ENCODE peak calls at places on chromosomes 16 and 17, in seven cellular contexts. R is right atrium auricular region; F is lung; M is CD4-positive, alpha-beta T cell; I is left ventricle myocardium inferior; H is uterus; E is breast epithelium. O is an unnamed sample. For H3K27me3, the result is how much of the 10 kb centered on the place peaks cover.

GRCh38 chr17:78883533-78884131 is 19.4 kb downstream of the CEP295NL start:
- DNase-seq in E (peak), R (peak), M (no peak), H (peak), I (peak), F (peak), O (peak)

GRCh38 chr17:65565559-65565958 is 4.1 kb upstream of the AXIN2 start:
- DNase-seq in E (no peak), R (no peak), H (no peak), I (no peak), F (no peak), M (no peak), O (no peak)

GRCh38 chr17:29722411-29723198 is 99.9 kb upstream of the CORO6 start:
- DNase-seq in H (peak), R (peak), E (no peak), I (no peak), F (peak), M (peak), O (no peak)

GRCh38 chr17:45347451-45347850 is 30.6 kb upstream of the MAP3K14 start:
- DNase-seq in R (no peak), E (peak), F (no peak), I (no peak), H (no peak), M (no peak), O (no peak)

GRCh38 chr17:38428643-38429371 is 543 bp downstream of the ARHGAP23 start:
- DNase-seq in M (no peak), H (peak), R (no peak), E (no peak), F (no peak), I (peak), O (peak)

GRCh38 chr17:65987988-65988387 is 203.9 kb downstream of the CEP112 start:
- DNase-seq in H (no peak), M (no peak), E (no peak), R (no peak), F (no peak), I (no peak), O (no peak)

GRCh38 chr17:7886227-7887037 is 2.2 kb upstream of the CHD3 start:
- DNase-seq in M (peak), R (peak), E (no peak), H (peak), I (no peak), F (peak), O (no peak)

GRCh38 chr16:3752984-3753383 is 35.7 kb upstream of the TRAP1 start:
- DNase-seq in F (no peak), H (no peak), M (no peak), E (no peak), R (no peak), I (no peak), O (peak)

GRCh38 chr17:18987862-18988545 is 16.6 kb downstream of the FAM83G start:
- DNase-seq in I (no peak), M (no peak), H (no peak), E (no peak), F (peak), R (no peak), O (no peak)

GRCh38 chr16:31043898-31044481 is 10.6 kb downstream of the STX4 start:
- DNase-seq in F (no peak), E (no peak), H (no peak), M (no peak), R (no peak), I (no peak), O (no peak)

GRCh38 chr16:58393138-58393504 is 850 bp downstream of the GINS3 start:
- DNase-seq in H (no peak), E (no peak), F (no peak), I (no peak), R (no peak), M (no peak), O (no peak)

GRCh38 chr17:48629411-48629759 is 3.2 kb upstream of the HOXB9 start:
- DNase-seq in R (no peak), M (no peak), F (no peak), I (no peak), E (no peak), H (no peak), O (no peak)

GRCh38 chr16:85765273-85765672 is 14.4 kb upstream of the C16orf74 start:
- DNase-seq in R (no peak), E (no peak), H (no peak), I (no peak), M (no peak), F (no peak), O (no peak)

GRCh38 chr17:80667462-80668277 is 123.0 kb downstream of the RPTOR start:
- DNase-seq in M (peak), F (no peak), H (no peak), E (no peak), I (no peak), R (no peak), O (no peak)

GRCh38 chr16:85736924-85737323 is 14.0 kb downstream of the C16orf74 start:
- DNase-seq in E (no peak), M (no peak), I (no peak), H (no peak), R (no peak), F (no peak), O (no peak)

DNA sequence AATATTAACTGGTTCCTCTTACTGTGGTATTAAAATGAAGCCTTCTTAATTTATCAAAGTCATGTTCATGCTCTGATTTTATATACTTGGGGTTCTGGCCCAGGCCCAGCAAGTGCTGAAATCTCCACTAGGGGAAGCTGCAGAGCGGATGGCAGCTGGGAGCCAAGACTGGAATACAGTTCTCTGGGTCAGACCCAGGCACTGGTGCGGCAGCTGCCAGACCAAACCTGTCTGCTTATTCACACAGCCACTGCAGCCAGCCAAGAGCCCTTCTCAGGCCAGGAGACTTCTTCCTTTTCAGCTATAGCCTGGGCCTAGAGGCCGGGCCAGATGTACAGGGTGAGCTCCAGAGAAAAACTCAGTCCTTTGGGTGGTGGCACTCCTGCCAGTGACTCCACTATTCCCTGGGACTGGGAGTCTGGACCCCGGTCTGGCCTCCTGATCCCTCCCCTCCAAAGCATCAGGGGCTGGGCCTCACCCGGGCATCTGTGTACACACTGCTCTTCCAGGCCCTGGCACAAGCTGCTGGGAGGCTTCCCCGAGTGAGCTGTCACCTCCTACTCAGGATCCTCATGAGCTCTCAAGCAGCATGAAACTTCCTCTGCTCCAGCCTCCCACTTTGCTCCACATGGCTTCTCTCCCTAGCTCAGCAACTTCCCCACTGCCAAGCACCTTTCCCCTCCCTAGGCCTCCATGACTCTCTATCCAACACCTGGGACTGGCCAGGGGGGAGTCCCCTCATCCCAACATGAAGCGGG is 24.4 kb downstream of the ATP6V0D1 start:
- DNase-seq in M (no peak), R (peak), I (peak), E (no peak), H (peak), F (peak), O (peak)
- TF ChIP-seq CTCF in M (no peak), R (peak), I (peak), E (peak), H (peak), F (no peak), O (peak)

GRCh38 chr17:60154616-60155426 is 5.0 kb downstream of the CA4 start:
- DNase-seq in E (no peak), I (no peak), M (no peak), F (no peak), R (no peak), H (no peak), O (no peak)
- H3K27me3 ChIP-seq in E (under half), I (half or more), M (under half), F (under half), R (under half), H (under half), O (under half)

DNA sequence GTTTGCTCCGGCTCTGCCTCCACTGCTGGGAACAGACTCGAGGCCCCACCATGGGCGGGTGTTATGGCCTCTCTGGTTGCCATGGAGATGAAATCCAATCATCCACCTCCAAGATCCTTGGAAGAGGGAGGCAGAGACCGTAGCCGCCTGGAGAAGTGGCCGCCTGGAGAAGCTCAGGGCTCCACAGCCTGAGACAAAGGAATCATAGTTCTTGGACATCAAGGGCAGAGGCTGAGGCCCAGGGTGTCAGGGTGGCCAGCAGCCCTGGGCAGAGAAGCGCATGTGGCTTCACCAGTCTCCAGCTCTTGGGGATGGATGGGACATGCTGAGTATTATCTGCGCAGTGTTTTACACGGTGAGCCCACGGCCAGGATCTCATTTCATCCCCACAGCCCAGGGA is 36.2 kb downstream of the ABR start:
- DNase-seq in H (no peak), M (no peak), F (no peak), I (no peak), R (no peak), E (no peak), O (peak)
- H3K27ac ChIP-seq in H (no peak), M (no peak), F (no peak), I (no peak), R (no peak), E (no peak), O (no peak)

GRCh38 chr16:72149676-72150464 is 22.1 kb downstream of the PMFBP1 start:
- DNase-seq in R (no peak), F (no peak), H (no peak), M (no peak), I (no peak), E (no peak), O (no peak)
- TF ChIP-seq CTCF in R (no peak), F (no peak), H (no peak), M (no peak), I (no peak), E (no peak), O (no peak)

GRCh38 chr17:50871369-50871768 is 5.2 kb upstream of the TOB1 start:
- DNase-seq in F (no peak), M (no peak), H (no peak), E (no peak), I (no peak), R (no peak), O (no peak)
- H3K27me3 ChIP-seq in F (under half), M (under half), H (under half), E (under half), I (under half), R (under half), O (under half)

DNA sequence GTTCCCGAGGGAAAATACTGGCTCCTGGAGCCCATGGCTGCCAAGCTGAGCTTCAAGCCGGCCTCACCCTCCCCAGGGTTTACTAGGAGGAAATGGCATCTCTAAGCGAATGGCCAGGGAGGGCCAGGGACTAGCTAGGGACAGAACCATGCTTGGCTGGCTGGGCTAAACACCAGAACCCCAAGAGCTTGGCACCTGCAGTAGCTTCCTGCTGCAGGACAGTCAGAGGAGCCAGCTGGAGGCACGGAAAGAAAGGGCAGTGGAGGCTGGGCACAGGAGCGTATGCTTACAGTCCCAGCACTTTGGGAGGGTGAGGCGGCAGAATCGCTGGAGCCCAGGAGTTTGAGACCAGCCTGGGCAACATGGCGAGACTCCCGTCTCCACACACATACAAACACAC is 33.7 kb downstream of the PEMT start:
- DNase-seq in M (no peak), H (no peak), F (no peak), E (no peak), I (peak), R (no peak), O (no peak)
- H3K27ac ChIP-seq in M (no peak), H (no peak), F (no peak), E (no peak), I (peak), R (peak), O (no peak)

O was measured in dorsolateral prefrontal cortex.